ENCODE peak calls at places on chromosomes 12 and 14, in nine cellular contexts. A is A549, L is HFF-Myc, P is AG10803, N is Panc1, E is upper lobe of right lung, I is type B pancreatic cell, Z is WTC11, G is GM23338. F is an unnamed sample.

GRCh38 chr12:26940820-26941219 is 2.5 kb downstream of the FGFR1OP2 start:
- DNase-seq in Z (no peak), L (no peak), I (no peak), N (no peak), E (no peak), P (no peak), G (no peak), A (no peak), F (peak)

GRCh38 chr12:26369588-26369987 is 174.2 kb downstream of the SSPN start:
- DNase-seq in Z (no peak), N (no peak), G (peak), P (peak), I (no peak), A (peak), E (no peak), L (peak), F (no peak)

GRCh38 chr12:9039397-9039977 is 50.1 kb downstream of the KLRG1 start:
- DNase-seq in P (peak), G (peak), E (no peak), Z (no peak), N (peak), L (peak), A (peak), I (no peak), F (peak)

GRCh38 chr12:8033153-8034044 is 883 bp downstream of the FOXJ2 start:
- DNase-seq in N (no peak), I (no peak), G (peak), L (no peak), P (peak), E (no peak), Z (peak), A (peak), F (peak)

GRCh38 chr14:85617799-85618198 is 87.9 kb downstream of the FLRT2 start:
- DNase-seq in N (no peak), G (no peak), E (no peak), P (no peak), A (no peak), Z (no peak), I (no peak), L (no peak), F (no peak)

GRCh38 chr14:91901449-91902250 is 34.3 kb upstream of the TC2N start:
- DNase-seq in P (peak), I (no peak), L (peak), N (no peak), A (no peak), G (no peak), E (no peak), Z (no peak), F (no peak)

GRCh38 chr14:84152452-84152851 is 1377.5 kb upstream of the FLRT2 start:
- DNase-seq in L (no peak), I (no peak), Z (peak), P (no peak), N (no peak), G (peak), E (no peak), A (no peak), F (no peak)

GRCh38 chr12:101491325-101491724 is 16.2 kb downstream of the SPIC start:
- DNase-seq in L (no peak), N (no peak), A (no peak), Z (no peak), G (no peak), I (no peak), E (no peak), P (no peak), F (no peak)

GRCh38 chr14:86714153-86714552 is 1184.2 kb downstream of the FLRT2 start:
- DNase-seq in N (no peak), A (no peak), Z (no peak), L (no peak), I (no peak), E (no peak), P (no peak), G (no peak), F (no peak)

GRCh38 chr14:104887623-104888488 is 22.8 kb downstream of the CEP170B start:
- DNase-seq in A (no peak), P (no peak), L (no peak), G (no peak), N (no peak), I (no peak), Z (no peak), E (peak), F (no peak)

GRCh38 chr12:104722541-104723534 is 235.3 kb downstream of the SLC41A2 start:
- DNase-seq in L (no peak), E (no peak), P (no peak), Z (no peak), G (peak), I (no peak), A (no peak), N (no peak), F (no peak)

GRCh38 chr14:89849931-89850330 is 104.6 kb downstream of the EFCAB11 start:
- DNase-seq in I (no peak), L (no peak), P (peak), Z (no peak), E (no peak), G (no peak), N (no peak), A (no peak), F (no peak)

GRCh38 chr14:94342334-94342934 is 19.3 kb upstream of the SERPINA6 start:
- DNase-seq in A (peak), G (no peak), E (peak), Z (no peak), I (no peak), P (peak), L (peak), N (peak), F (no peak)

GRCh38 chr12:57611116-57611809 is at the start of gene ARHGEF25:
- DNase-seq in A (peak), N (no peak), E (no peak), Z (peak), P (peak), G (peak), I (peak), L (no peak), F (peak)

DNA sequence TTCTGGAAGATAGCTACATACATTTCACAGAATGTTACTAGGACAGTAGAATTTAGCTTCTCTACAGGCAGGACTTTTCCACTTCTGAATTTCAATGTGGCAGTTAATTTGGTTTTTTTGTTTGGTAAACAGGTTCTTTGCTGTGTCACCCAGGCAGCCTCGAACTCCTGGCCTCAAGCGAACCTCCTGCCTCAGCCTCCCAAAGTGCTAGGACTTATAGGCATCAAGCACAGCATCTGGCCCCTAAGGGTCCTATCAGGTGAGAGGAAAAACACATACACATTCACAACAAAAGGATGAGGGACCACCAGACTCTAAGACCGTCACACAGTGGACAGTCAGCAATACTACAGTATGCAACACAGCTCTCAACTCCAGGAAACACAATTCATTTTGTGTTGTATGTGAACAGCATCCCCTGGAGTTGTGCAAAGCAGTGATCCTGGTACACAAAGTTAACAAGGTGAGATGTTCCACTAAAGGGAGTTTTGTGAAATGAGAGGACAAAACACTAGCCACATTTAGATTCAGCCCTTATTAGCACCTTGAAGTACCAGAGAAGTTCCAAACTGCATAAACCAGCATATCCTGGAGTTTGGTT is 6.9 kb downstream of the ATP2B1 start:
- DNase-seq in Z (no peak), N (no peak), P (no peak), E (no peak), A (peak), G (no peak), L (no peak), I (no peak), F (no peak)
- TF ChIP-seq CTCF in Z (no peak), N (peak), P (peak), E (no peak), A (no peak), G (peak), L (no peak), I (no peak), F (no peak)

GRCh38 chr12:87382959-87383591 is 646.1 kb downstream of the C12orf50 start:
- DNase-seq in E (no peak), G (no peak), I (no peak), P (no peak), A (no peak), N (no peak), Z (no peak), L (no peak), F (no peak)

GRCh38 chr12:87383705-87384104 is 645.5 kb downstream of the C12orf50 start:
- DNase-seq in A (no peak), L (no peak), G (no peak), Z (no peak), E (no peak), I (no peak), P (no peak), N (no peak), F (no peak)

GRCh38 chr12:87385322-87385721 is 643.9 kb downstream of the C12orf50 start:
- DNase-seq in N (no peak), Z (no peak), L (no peak), I (no peak), P (no peak), E (no peak), G (no peak), A (no peak), F (no peak)

GRCh38 chr12:87381747-87382146 is 647.5 kb downstream of the C12orf50 start:
- DNase-seq in Z (no peak), I (no peak), G (no peak), E (no peak), A (no peak), N (no peak), P (no peak), L (no peak), F (no peak)

GRCh38 chr12:87384226-87384625 is 645.0 kb downstream of the C12orf50 start:
- DNase-seq in E (no peak), G (no peak), N (no peak), L (no peak), Z (no peak), I (no peak), P (no peak), A (no peak), F (no peak)
- TF ChIP-seq CTCF in E (no peak), G (no peak), N (no peak), L (no peak), Z (no peak), I (no peak), P (no peak), A (no peak), F (no peak)

GRCh38 chr14:54440037-54440436 is 1.1 kb downstream of the CNIH1 start:
- DNase-seq in L (no peak), N (no peak), Z (no peak), G (no peak), P (peak), A (no peak), E (no peak), I (no peak), F (no peak)
- TF ChIP-seq CTCF in L (no peak), N (no peak), Z (no peak), G (no peak), P (no peak), A (no peak), E (no peak), I (no peak), F (no peak)

GRCh38 chr12:12611512-12612306 is at the start of gene CREBL2:
- DNase-seq in G (peak), A (peak), L (peak), N (peak), Z (peak), P (peak), I (peak), E (peak), F (peak)
- TF ChIP-seq CTCF in G (no peak), A (no peak), L (no peak), N (no peak), Z (no peak), P (no peak), I (no peak), E (no peak), F (no peak)

DNA sequence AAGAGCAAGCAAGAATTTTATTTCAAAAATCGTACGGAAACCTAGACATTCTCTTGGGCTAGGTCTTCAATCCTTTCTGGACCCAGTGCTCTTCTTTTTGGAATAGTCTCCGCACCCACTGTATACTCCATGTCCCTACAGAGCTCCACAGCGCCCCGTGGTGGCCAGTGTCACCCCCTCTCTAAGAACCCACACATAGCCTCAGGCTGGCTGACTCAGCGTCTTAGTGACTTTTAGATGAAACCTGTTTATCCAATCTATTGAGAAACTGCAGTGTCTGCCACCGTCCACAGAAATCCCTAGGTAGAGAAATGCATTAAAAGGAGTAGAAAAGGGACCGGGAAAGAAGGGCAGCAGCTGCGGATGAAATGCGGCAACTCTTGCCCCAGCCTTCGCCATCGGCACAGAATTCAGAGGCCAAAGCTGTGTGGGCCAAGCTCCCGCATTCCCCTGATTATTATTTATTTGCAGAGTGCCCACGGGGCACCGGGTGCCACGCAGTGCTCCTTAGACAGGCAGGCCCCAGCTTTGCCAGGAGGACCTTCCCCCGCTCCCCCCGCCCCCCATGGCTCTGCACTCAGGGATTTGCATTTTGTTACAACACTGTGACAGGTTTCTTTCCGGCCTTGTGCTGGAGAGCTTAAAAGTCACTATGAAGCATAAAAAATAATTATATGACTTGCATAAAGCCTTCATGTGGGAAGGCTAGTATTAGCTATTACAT is 170.1 kb upstream of the FKBP4 start:
- DNase-seq in A (peak), G (peak), E (no peak), Z (peak), N (no peak), I (no peak), L (peak), P (no peak), F (no peak)
- TF ChIP-seq CTCF in A (no peak), G (peak), E (no peak), Z (peak), N (no peak), I (peak), L (peak), P (peak), F (no peak)

DNA sequence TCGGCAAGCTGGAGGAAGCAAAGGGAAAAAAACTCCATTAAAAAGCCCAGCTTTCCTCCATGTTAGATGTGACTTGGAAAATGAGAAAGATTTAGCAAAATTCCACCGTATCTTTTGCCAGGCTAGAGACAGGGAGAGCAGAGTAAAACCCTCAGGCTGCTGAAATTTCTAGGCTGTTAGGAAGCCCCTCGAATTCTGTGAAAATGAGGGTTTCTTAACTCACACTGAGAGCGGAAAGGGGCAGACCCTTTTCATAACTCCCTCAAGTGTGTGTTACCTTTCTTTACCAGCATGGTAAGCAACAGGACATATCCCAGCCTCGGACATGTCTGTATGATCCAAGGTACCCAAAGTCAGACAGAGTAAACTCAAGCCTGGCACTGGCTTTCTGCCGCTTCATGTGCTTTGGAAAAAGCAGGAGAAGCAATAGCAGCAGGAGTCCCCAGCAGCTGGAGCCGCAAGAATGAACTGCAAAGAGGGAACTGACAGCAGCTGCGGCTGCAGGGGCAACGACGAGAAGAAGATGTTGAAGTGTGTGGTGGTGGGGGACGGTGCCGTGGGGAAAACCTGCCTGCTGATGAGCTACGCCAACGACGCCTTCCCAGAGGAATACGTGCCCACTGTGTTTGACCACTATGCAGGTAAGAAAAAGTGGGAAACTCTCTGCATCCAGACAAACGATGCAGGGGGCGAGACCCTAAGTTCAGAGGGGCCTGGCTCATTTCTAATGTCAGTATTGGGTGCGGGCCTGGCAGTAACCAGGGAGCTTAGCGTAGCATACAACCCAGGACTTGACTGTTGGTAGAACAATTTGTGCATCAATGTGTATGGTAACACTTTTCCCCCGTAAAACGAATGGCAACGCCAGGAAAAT is at the start of gene RHOJ:
- DNase-seq in L (no peak), G (peak), Z (peak), P (no peak), I (no peak), E (no peak), A (no peak), N (no peak), F (no peak)
- TF ChIP-seq CTCF in L (no peak), G (no peak), Z (no peak), P (no peak), I (peak), E (no peak), A (no peak), N (no peak), F (no peak)

GRCh38 chr12:17511369-17511768 is 578.6 kb downstream of the RERGL start:
- DNase-seq in P (no peak), L (no peak), N (no peak), Z (no peak), I (no peak), G (peak), A (peak), E (no peak), F (no peak)
- TF ChIP-seq CTCF in P (no peak), L (no peak), N (peak), Z (peak), I (peak), G (no peak), A (peak), E (no peak), F (no peak)

F was measured in GM10248.